ENCODE peak calls at places on chromosomes 2 and 18, in seven cellular contexts. T is astrocyte of the spinal cord, Y is WERI-Rb-1, E is spleen, X is GM06990, P is cardiac muscle cell, L is AG10803. O is an unnamed sample.

GRCh38 chr18:57898506-57899124 is 95.5 kb upstream of the ATP8B1 start:
- DNase-seq in T (peak), Y (no peak), E (no peak), X (no peak), P (no peak), L (peak), O (no peak)

GRCh38 chr2:20879221-20879620 is 56.3 kb upstream of the LDAH start:
- DNase-seq in T (no peak), Y (no peak), E (no peak), X (no peak), P (no peak), L (no peak), O (no peak)

GRCh38 chr18:48441405-48441881 is 32.3 kb upstream of the ZBTB7C start:
- DNase-seq in T (peak), Y (peak), E (no peak), X (no peak), P (peak), L (no peak), O (no peak)

GRCh38 chr18:46402396-46402795 is 254.6 kb downstream of the LOXHD1 start:
- DNase-seq in T (peak), Y (no peak), E (no peak), X (no peak), P (no peak), L (no peak), O (no peak)

GRCh38 chr2:226796840-226797288 is 2.8 kb downstream of the IRS1 start:
- DNase-seq in T (peak), Y (no peak), E (no peak), X (peak), P (no peak), L (peak), O (peak)

GRCh38 chr18:35311506-35311905 is 21.5 kb upstream of the ZSCAN30 start:
- DNase-seq in T (peak), Y (no peak), E (no peak), X (no peak), P (no peak), L (peak), O (no peak)

GRCh38 chr2:232513389-232513788 is 6.8 kb upstream of the PRSS56 start:
- DNase-seq in T (no peak), Y (no peak), E (no peak), X (no peak), P (no peak), L (no peak), O (no peak)

GRCh38 chr18:57214976-57215375 is 68.1 kb downstream of the BOD1L2 start:
- DNase-seq in T (no peak), Y (no peak), E (no peak), X (no peak), P (no peak), L (no peak), O (no peak)

GRCh38 chr2:118380915-118381653 is 292.8 kb downstream of the INSIG2 start:
- DNase-seq in T (peak), Y (no peak), E (no peak), X (no peak), P (no peak), L (peak), O (no peak)

GRCh38 chr2:42787424-42787787 is 5.0 kb downstream of the HAAO start:
- DNase-seq in T (no peak), Y (no peak), E (no peak), X (no peak), P (no peak), L (no peak), O (no peak)

GRCh38 chr2:240632291-240632670 is 7.0 kb downstream of the GPR35 start:
- DNase-seq in T (no peak), Y (no peak), E (no peak), X (no peak), P (no peak), L (no peak), O (peak)

GRCh38 chr2:53131416-53131815 is 636.2 kb upstream of the CHAC2 start:
- DNase-seq in T (peak), Y (no peak), E (no peak), X (no peak), P (no peak), L (peak), O (no peak)

GRCh38 chr18:70028084-70028483 is 80.4 kb upstream of the CD226 start:
- DNase-seq in T (no peak), Y (no peak), E (no peak), X (no peak), P (no peak), L (no peak), O (no peak)
- H3K4me3 ChIP-seq in T (no peak), Y (no peak), E (no peak), X (no peak), P (no peak), L (no peak), O (no peak)

DNA sequence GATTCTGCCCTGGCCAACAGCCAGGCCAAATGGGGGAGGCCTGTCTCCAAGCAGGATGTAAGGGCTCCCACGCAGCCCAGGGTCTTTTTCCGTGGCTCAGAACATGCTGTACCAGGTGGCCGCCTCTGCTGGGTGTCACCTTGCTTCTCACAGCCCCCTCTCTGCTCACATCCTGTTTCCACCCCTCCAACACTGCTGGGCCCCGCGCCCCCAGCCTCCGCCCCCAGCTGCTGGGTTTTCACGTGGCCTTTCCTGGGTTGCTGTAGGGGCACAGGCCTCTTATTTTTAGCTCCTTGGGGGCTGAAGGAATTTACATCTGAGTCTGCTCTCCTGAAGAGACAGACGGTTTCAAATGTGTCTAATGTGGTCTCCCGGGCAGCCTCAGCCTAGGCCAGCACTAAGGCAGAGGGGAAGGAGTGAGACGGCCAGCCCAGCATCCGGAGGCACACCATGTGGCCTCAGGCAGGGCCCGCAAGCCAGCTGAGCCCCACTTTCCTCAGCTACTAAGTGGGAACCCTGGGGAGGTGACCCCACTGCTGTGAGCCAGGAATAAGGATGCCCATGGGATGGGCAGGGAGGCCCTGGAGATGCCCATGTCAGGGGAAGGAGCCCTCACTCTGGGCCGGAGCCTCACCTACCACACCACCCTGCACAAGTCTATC is 18.7 kb upstream of the DUSP2 start:
- DNase-seq in T (no peak), Y (no peak), E (peak), X (peak), P (no peak), L (no peak), O (peak)
- H3K4me3 ChIP-seq in T (no peak), Y (no peak), E (peak), X (peak), P (no peak), L (no peak), O (no peak)

DNA sequence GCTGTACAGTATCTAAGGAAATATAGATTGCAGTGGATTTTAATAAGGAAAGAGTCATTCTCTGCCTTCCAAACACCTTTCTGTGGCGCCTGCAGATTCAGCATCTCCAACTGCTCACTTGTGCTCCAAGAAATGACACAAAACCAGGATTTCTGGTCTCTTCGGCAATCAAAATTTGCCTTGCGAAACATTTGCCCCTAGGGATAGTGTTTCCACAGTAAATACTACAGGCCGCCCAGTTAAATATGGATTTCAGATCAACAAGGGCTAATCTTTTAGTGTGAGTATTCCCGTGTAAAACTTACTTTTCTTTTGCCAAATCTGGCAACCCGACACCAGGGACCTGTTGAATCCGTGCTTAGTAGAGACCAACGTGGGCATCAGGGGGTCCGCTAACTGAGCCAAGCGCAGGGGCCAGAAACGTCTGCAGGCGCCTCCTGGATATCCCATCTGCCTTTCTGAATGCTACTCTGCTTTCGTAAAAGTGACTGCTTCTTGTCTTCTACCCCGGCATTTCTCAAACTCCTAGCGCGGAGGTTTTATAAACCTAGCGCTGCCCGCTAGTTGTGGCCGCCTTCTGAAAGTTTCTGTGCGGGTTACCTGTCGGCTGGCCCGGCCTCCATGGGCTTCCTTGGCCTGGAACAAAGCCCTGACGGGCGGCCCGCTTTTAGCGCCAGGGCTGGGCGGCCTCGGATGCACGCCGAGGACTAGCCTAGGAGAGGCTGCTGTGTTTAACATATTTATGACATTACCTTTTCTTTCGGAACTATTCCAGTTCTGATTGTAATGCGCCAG is 2.5 kb downstream of the CYP1B1 start:
- DNase-seq in T (peak), Y (no peak), E (no peak), X (peak), P (no peak), L (no peak), O (no peak)
- H3K4me3 ChIP-seq in T (peak), Y (no peak), E (peak), X (peak), P (no peak), L (peak), O (peak)

DNA sequence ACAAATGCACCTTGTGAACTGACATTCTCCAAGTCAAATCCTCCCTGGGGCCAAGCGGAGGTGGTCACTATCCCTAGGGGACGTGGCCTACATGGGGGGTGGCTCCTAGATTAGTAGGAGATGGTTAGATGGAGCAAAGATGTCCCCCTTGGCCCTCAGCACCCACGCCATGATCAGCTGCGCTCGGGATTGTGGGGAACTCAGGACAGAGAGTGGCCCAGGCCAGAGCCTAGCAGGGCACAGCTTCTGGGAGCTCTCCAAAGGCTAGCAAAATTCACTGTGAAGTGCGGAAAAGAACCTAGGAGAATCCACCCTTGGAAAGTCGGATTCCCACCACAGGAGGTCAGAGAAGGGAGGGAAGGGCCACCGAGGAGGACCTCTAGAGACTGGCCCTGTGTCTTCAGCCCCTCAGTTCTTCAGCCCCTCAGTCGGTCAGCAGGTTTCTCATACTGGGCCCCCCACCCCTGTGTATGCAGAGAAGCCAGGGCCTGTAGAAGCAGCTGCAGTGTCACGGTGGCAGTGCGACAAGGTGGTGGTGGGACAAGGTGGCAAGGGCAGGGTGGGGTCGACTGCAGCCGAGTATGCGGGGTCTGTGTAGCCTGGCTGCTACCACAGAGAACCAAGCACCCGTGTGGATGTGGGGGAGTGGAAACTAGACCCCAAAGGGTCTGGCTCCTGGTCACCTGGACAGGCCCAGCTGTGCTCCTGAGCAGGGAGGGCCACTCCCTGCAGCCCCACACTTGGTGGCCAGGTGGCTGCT is 18.4 kb downstream of the GPR55 start:
- DNase-seq in T (no peak), Y (no peak), E (peak), X (no peak), P (peak), L (no peak), O (peak)
- H3K4me3 ChIP-seq in T (no peak), Y (no peak), E (no peak), X (no peak), P (no peak), L (no peak), O (no peak)

GRCh38 chr18:74289137-74289536 is 2.6 kb downstream of the CYB5A start:
- DNase-seq in T (no peak), Y (no peak), E (no peak), X (no peak), P (no peak), L (peak), O (no peak)

GRCh38 chr18:74289946-74290478 is 1.8 kb downstream of the CYB5A start:
- DNase-seq in T (no peak), Y (no peak), E (no peak), X (no peak), P (no peak), L (no peak), O (no peak)

GRCh38 chr18:74288041-74288440 is 3.7 kb downstream of the CYB5A start:
- DNase-seq in T (no peak), Y (no peak), E (no peak), X (no peak), P (no peak), L (no peak), O (no peak)

GRCh38 chr18:74290831-74291770 is 662 bp downstream of the CYB5A start:
- DNase-seq in T (no peak), Y (no peak), E (peak), X (peak), P (peak), L (no peak), O (peak)

DNA sequence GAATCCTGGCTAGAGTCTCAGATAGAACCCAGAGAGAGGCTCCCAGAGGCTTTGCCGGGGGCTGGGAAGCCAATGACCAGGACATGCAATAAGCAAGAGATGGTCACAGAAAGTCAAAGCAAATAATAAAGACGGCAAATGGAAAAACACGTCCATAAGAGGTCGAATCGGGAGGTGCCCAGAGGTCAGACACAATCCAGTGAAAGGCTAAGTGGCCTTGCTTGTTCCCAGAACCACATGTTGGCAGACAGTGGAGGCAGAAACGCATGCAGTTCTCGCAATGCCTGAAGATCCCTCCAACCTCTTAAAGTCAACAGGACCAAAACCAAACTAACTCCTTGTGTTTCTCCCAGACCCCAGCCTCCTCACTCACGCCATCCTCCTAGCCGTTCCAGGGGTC is 3.0 kb downstream of the CYB5A start:
- DNase-seq in T (no peak), Y (no peak), E (no peak), X (no peak), P (no peak), L (peak), O (peak)
- H3K4me3 ChIP-seq in T (no peak), Y (no peak), E (peak), X (no peak), P (no peak), L (no peak), O (peak)

DNA sequence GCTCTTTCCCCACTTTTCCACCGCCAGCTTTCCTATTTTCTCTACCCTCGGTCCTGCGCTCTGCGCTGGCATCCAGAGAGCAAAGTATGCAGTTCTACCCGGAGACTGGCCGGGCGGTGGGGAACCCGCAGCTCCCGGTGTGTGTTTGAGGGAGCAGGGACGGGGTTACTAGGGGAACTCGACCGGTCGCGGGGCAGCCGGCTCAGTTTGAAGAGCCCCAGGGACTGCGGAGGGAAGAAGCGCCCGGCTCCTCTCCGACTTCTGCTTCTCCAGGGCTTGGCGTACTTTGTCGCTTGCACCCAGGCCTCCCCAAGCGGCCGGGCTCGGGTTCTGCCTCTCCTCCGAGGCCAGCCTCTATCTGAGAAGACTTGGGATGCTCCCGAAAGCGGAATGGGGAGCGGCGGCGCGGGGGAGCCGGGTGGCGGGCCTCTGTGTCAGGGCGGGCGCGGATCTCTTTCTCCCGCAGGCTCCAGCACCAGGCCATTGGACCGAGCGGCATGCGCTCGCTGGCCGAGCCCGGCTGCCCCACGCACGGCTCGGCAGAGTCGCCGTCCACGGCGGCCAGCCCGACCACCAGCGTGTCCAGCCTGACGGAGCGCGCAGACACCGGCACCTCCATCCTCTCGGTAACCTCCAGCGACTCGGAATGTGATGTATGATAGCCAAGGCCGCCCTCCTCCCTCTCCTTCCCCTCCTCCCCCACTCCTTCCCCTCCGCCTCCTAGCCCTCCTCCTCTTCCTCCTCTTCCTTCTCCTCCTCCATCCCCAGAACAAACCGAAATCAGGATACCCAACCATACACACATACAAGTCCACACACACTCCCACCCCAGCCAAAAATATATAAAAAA is 2.8 kb downstream of the SIX3 start:
- DNase-seq in T (no peak), Y (no peak), E (peak), X (no peak), P (no peak), L (no peak), O (no peak)
- H3K4me3 ChIP-seq in T (no peak), Y (peak), E (peak), X (no peak), P (no peak), L (no peak), O (peak)

GRCh38 chr2:131033786-131034121 is 59.5 kb downstream of the FAM168B start:
- DNase-seq in T (no peak), Y (no peak), E (no peak), X (no peak), P (no peak), L (no peak), O (peak)

GRCh38 chr2:131035826-131036231 is 57.4 kb downstream of the FAM168B start:
- DNase-seq in T (no peak), Y (no peak), E (peak), X (no peak), P (peak), L (no peak), O (peak)

GRCh38 chr2:131036269-131036668 is 57.0 kb downstream of the FAM168B start:
- DNase-seq in T (no peak), Y (no peak), E (no peak), X (no peak), P (no peak), L (no peak), O (peak)

GRCh38 chr2:131035112-131035825 is 58.0 kb downstream of the FAM168B start:
- DNase-seq in T (no peak), Y (no peak), E (peak), X (no peak), P (no peak), L (no peak), O (peak)

GRCh38 chr2:131034122-131035051 is 58.9 kb downstream of the FAM168B start:
- DNase-seq in T (no peak), Y (peak), E (peak), X (no peak), P (peak), L (no peak), O (peak)
- H3K4me3 ChIP-seq in T (no peak), Y (peak), E (no peak), X (no peak), P (peak), L (peak), O (peak)

DNA sequence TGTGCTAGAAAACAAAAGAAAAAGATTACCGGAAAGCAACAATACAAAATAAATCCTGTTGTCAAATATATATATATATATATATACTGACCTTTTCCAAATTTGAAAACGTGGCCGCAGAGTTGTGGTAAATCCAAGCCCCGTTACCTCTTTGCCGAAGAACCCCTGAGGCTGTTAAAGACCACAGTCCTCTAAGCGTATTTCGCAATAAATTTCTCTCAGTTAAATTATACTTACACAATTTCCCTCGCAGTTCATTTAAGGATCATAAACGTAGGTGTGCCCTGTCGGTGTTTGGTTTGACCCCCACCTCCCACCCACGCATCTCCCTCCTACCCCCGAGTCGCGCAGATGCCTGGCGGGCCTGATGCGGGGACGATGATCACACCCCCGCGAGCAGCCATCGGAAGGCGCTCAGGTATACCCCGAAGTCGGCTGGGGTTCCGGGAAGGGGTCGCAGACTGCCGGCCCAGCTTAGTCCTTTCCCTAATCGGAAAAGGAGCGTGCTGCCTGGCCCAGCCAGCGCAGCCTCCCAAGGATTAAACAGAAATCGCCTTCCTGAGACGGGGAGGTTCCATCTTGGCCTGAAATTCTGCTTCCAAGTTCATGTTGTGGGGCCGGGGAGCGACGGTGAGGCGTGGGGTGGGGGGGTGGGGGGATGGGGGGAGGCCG is 2.9 kb upstream of the MEIS1 start:
- DNase-seq in T (no peak), Y (no peak), E (no peak), X (no peak), P (no peak), L (no peak), O (peak)
- H3K4me3 ChIP-seq in T (peak), Y (no peak), E (peak), X (no peak), P (peak), L (no peak), O (peak)